ENCODE peak calls at places on chromosomes 16 and 17, in ten cellular contexts. T, O, A, V, K, R, W, Q, E and Y are unnamed samples.

GRCh38 chr17:8122923-8123694 is 797 bp downstream of the HES7 start:
- DNase-seq in O (peak; percentile 64), Q (peak; percentile 58), A (peak; percentile 55), K (no peak), R (no peak), E (peak; percentile 58), W (no peak), T (peak; percentile 38), V (no peak), Y (peak; percentile 35)

GRCh38 chr16:12535535-12536411 is 267.9 kb downstream of the CPPED1 start:
- DNase-seq in A (no peak), Q (peak; percentile 13), O (peak; percentile 95), T (peak; percentile 74), V (no peak), W (no peak), K (no peak), R (peak; percentile 8), E (no peak), Y (peak; percentile 48)

GRCh38 chr16:24977673-24978065 is 37.5 kb downstream of the ARHGAP17 start:
- DNase-seq in V (peak; percentile 70), O (no peak), K (no peak), T (no peak), E (no peak), Q (peak; percentile 81), A (no peak), W (peak; percentile 63), R (no peak), Y (no peak)

GRCh38 chr16:66746682-66747081 is 4.7 kb downstream of the DYNC1LI2 start:
- DNase-seq in K (no peak), A (no peak), T (no peak), Q (peak; percentile 27), O (peak; percentile 63), R (no peak), V (no peak), E (no peak), W (no peak), Y (no peak)

GRCh38 chr17:4594406-4595349 is 10.3 kb downstream of the SMTNL2 start:
- DNase-seq in W (no peak), Q (no peak), E (no peak), R (peak; percentile 26), A (peak; percentile 13), K (no peak), T (peak; percentile 58), V (no peak), O (peak; percentile 54), Y (peak; percentile 76)

GRCh38 chr16:7555459-7555858 is 222.8 kb downstream of the RBFOX1 start:
- DNase-seq in W (no peak), T (no peak), O (no peak), V (no peak), A (no peak), R (no peak), K (no peak), Q (no peak), E (no peak), Y (no peak)

GRCh38 chr16:67082891-67083290 is 26.9 kb upstream of the PHAF1 start:
- DNase-seq in R (no peak), E (no peak), K (no peak), W (no peak), T (no peak), V (no peak), Q (peak; percentile 63), A (no peak), O (no peak), Y (no peak)

GRCh38 chr17:81241203-81241602 is 2.1 kb downstream of the NDUFAF8 start:
- DNase-seq in A (no peak), W (no peak), K (no peak), O (no peak), E (no peak), R (no peak), Q (no peak), T (no peak), V (no peak), Y (no peak)

GRCh38 chr17:42408076-42408475 is 15.0 kb downstream of the CAVIN1 start:
- DNase-seq in E (no peak), O (no peak), Q (no peak), T (no peak), K (no peak), R (no peak), A (no peak), V (no peak), W (no peak), Y (no peak)